ENCODE peak calls at places on chromosomes 1 and 21, in ten cellular contexts. V is prostate gland, D is stomach, G is transverse colon, L is SK-N-SH, I is sigmoid colon, A is HepG2, K is endothelial cell of umbilical vein, Z is suprapubic skin, H is HL-60. T is an unnamed sample.

GRCh38 chr1:109161836-109162606 is 48.1 kb downstream of the ELAPOR1 start:
- DNase-seq in V (peak), D (no peak), G (no peak), L (no peak), I (peak), A (no peak), K (no peak), Z (no peak), H (peak), T (no peak)

GRCh38 chr21:46005481-46005881 is 23.9 kb downstream of the COL6A1 start:
- DNase-seq in V (peak), D (peak), G (peak), L (peak), I (peak), A (no peak), K (no peak), Z (no peak), H (no peak), T (no peak)

GRCh38 chr1:42319128-42319851 is 15.7 kb downstream of the FOXJ3 start:
- DNase-seq in V (no peak), D (no peak), G (no peak), L (no peak), I (no peak), A (no peak), K (peak), Z (no peak), H (no peak), T (no peak)

GRCh38 chr1:175717610-175718195 is 25.7 kb downstream of the TNR start:
- DNase-seq in V (no peak), D (no peak), G (no peak), L (no peak), I (no peak), A (no peak), K (no peak), Z (no peak), H (no peak), T (no peak)

GRCh38 chr21:42025392-42026071 is 15.4 kb upstream of the ZBTB21 start:
- DNase-seq in V (no peak), D (no peak), G (no peak), L (no peak), I (peak), A (no peak), K (no peak), Z (no peak), H (no peak), T (no peak)

GRCh38 chr1:205935869-205936268 is 7.4 kb downstream of the SLC26A9 start:
- DNase-seq in V (no peak), D (no peak), G (no peak), L (no peak), I (no peak), A (no peak), K (no peak), Z (no peak), H (no peak), T (no peak)

GRCh38 chr1:211685823-211686222 is 10.4 kb upstream of the NEK2 start:
- DNase-seq in V (no peak), D (no peak), G (no peak), L (no peak), I (no peak), A (no peak), K (no peak), Z (no peak), H (no peak), T (no peak)

GRCh38 chr1:32967863-32968571 is 3.4 kb upstream of the RNF19B start:
- DNase-seq in V (no peak), D (no peak), G (no peak), L (no peak), I (no peak), A (no peak), K (no peak), Z (no peak), H (no peak), T (no peak)

GRCh38 chr1:38175062-38175461 is 128.5 kb upstream of the POU3F1 start:
- DNase-seq in V (no peak), D (no peak), G (no peak), L (no peak), I (no peak), A (no peak), K (no peak), Z (no peak), H (no peak), T (no peak)

GRCh38 chr21:18782721-18783120 is 379.1 kb upstream of the TMPRSS15 start:
- DNase-seq in V (no peak), D (no peak), G (no peak), L (no peak), I (no peak), A (no peak), K (no peak), Z (no peak), H (no peak), T (no peak)
- TF ChIP-seq POLR2AphosphoS5 in V (no peak), D (no peak), G (no peak), L (no peak), I (no peak), A (no peak), K (no peak), Z (no peak), H (no peak), T (no peak)

GRCh38 chr1:145978477-145978859 is 14.0 kb downstream of the POLR3GL start:
- DNase-seq in V (no peak), D (no peak), G (no peak), L (no peak), I (no peak), A (no peak), K (peak), Z (no peak), H (no peak), T (no peak)

GRCh38 chr1:145978860-145979745 is 14.6 kb downstream of the POLR3GL start:
- DNase-seq in V (peak), D (peak), G (peak), L (peak), I (peak), A (peak), K (peak), Z (peak), H (peak), T (no peak)

GRCh38 chr1:145977486-145978476 is 13.3 kb downstream of the POLR3GL start:
- DNase-seq in V (peak), D (peak), G (peak), L (peak), I (peak), A (peak), K (peak), Z (peak), H (no peak), T (no peak)

GRCh38 chr1:145981299-145981600 is 15.1 kb downstream of the TXNIP start:
- DNase-seq in V (no peak), D (peak), G (no peak), L (no peak), I (no peak), A (no peak), K (no peak), Z (peak), H (no peak), T (no peak)

GRCh38 chr1:145979746-145980435 is 15.4 kb downstream of the POLR3GL start:
- DNase-seq in V (no peak), D (peak), G (peak), L (no peak), I (peak), A (no peak), K (peak), Z (peak), H (no peak), T (no peak)
- H3K4me3 ChIP-seq in V (no peak), D (peak), G (peak), L (no peak), I (no peak), A (no peak), K (no peak), Z (peak), H (no peak), T (no peak)

DNA sequence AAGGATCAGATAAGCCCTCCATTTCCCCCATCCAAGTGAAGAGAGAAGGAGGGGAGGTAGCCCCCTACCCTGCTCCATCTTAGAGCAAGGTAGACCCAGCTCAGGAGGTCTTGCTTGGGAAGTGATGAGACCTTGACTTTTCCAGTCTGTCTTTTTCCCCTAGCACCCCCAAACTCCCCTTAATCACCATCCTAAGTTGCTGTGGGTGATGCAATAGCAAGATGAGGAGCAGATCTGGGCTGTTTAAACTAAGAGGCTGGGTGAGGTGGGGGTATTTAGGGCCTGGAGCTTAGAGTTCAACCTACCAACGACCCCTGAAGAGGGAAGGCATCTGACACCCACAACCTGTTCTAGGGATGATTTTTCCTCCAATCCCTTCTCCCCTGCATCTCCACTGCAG is 1.7 kb downstream of the ATP1A2 start:
- DNase-seq in V (no peak), D (no peak), G (no peak), L (no peak), I (no peak), A (no peak), K (no peak), Z (no peak), H (no peak), T (no peak)
- TF ChIP-seq POLR2AphosphoS5 in V (no peak), D (no peak), G (no peak), L (no peak), I (no peak), A (no peak), K (no peak), Z (no peak), H (no peak), T (no peak)

GRCh38 chr1:27350673-27351540 is 9.1 kb downstream of the SYTL1 start:
- DNase-seq in V (no peak), D (no peak), G (peak), L (no peak), I (no peak), A (peak), K (no peak), Z (no peak), H (no peak), T (no peak)
- H3K4me3 ChIP-seq in V (no peak), D (peak), G (peak), L (no peak), I (peak), A (peak), K (no peak), Z (peak), H (no peak), T (peak)

GRCh38 chr1:227342075-227342829 is 24.0 kb upstream of the CDC42BPA start:
- DNase-seq in V (no peak), D (no peak), G (no peak), L (no peak), I (no peak), A (no peak), K (no peak), Z (no peak), H (no peak), T (no peak)

GRCh38 chr1:227343727-227344551 is 25.6 kb upstream of the CDC42BPA start:
- DNase-seq in V (no peak), D (no peak), G (no peak), L (no peak), I (no peak), A (no peak), K (peak), Z (no peak), H (no peak), T (no peak)

DNA sequence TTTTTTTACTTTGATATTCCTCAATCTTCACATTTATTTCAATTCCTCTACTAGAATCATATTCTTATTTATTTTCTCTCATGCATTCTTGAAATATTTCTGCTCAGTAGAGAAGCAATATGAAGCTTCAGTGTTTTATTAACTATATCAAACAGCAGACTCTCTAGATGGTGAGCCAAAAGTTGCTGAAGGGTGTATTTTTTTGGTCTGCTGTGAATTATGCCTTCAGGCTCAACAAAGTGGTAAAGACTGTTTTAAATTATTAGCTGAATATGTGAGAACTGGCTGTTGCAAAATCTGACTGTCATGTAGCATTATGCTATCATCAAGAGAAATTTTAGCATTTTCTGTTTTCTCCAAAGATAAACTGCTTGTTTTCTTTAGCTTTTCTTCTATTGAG is 24.9 kb upstream of the CDC42BPA start:
- DNase-seq in V (no peak), D (no peak), G (no peak), L (no peak), I (no peak), A (no peak), K (no peak), Z (no peak), H (no peak), T (no peak)
- TF ChIP-seq POLR2AphosphoS5 in V (no peak), D (no peak), G (no peak), L (no peak), I (no peak), A (no peak), K (no peak), Z (no peak), H (no peak), T (no peak)

T was measured in Panc1.